ENCODE peak calls at places on chromosomes 2 and 18, in ten cellular contexts. I, Y, R, V, F, T, B, Z, E and D are unnamed samples. For H3K36me3, the result is how much of the 10 kb centered on the place peaks cover.

GRCh38 chr18:40072761-40073160 is 1882.3 kb upstream of the PIK3C3 start:
- DNase-seq in I (no peak), T (no peak), B (no peak), E (no peak), Z (no peak), F (no peak), Y (no peak), R (no peak), V (no peak), D (no peak)

GRCh38 chr18:41809652-41810051 is 145.4 kb upstream of the PIK3C3 start:
- DNase-seq in Z (no peak), E (no peak), I (peak), F (no peak), B (no peak), V (no peak), T (no peak), R (no peak), Y (no peak), D (no peak)

GRCh38 chr2:9895669-9896068 is 52.4 kb downstream of the TAF1B start:
- DNase-seq in F (no peak), T (peak), Y (no peak), R (no peak), I (no peak), Z (no peak), B (peak), E (no peak), V (peak), D (no peak)

GRCh38 chr2:171837736-171838135 is 56.3 kb downstream of the SLC25A12 start:
- DNase-seq in F (no peak), E (no peak), R (no peak), V (peak), Z (no peak), B (no peak), T (no peak), I (no peak), Y (no peak), D (no peak)

GRCh38 chr2:229728360-229728759 is 14.0 kb upstream of the DNER start:
- DNase-seq in B (no peak), Z (no peak), T (no peak), F (no peak), E (no peak), R (no peak), Y (no peak), I (no peak), V (no peak), D (no peak)

GRCh38 chr18:2883137-2883671 is 36.4 kb downstream of the EMILIN2 start:
- DNase-seq in R (no peak), E (no peak), Z (no peak), F (peak), I (no peak), V (no peak), T (no peak), Y (peak), B (no peak), D (peak)

GRCh38 chr18:6624271-6624670 is 105.2 kb upstream of the ARHGAP28 start:
- DNase-seq in E (no peak), Z (no peak), F (no peak), B (peak), Y (no peak), R (no peak), T (no peak), I (no peak), V (no peak), D (no peak)

GRCh38 chr2:20525041-20526035 is 78.5 kb downstream of the RHOB start:
- DNase-seq in E (no peak), V (peak), Z (no peak), R (no peak), F (no peak), T (no peak), Y (no peak), I (no peak), B (no peak), D (no peak)

GRCh38 chr18:681985-682384 is 24.5 kb downstream of the TYMS start:
- DNase-seq in I (no peak), R (no peak), T (no peak), Y (no peak), Z (no peak), F (no peak), B (no peak), E (no peak), V (no peak), D (no peak)

GRCh38 chr2:17643031-17643615 is 102.6 kb downstream of the VSNL1 start:
- DNase-seq in E (no peak), B (peak), F (peak), R (no peak), Y (no peak), V (peak), Z (peak), T (no peak), I (no peak), D (no peak)

GRCh38 chr2:2014251-2014761 is 270.0 kb upstream of the PXDN start:
- DNase-seq in T (no peak), R (no peak), V (no peak), I (no peak), Y (no peak), E (no peak), F (no peak), Z (no peak), B (no peak), D (no peak)

GRCh38 chr2:10935953-10936942 is 24.5 kb downstream of the KCNF1 start:
- DNase-seq in V (peak), E (no peak), Z (peak), I (peak), B (peak), R (no peak), F (no peak), Y (no peak), T (no peak), D (no peak)

GRCh38 chr18:53944721-53945120 is 279.7 kb downstream of the MBD2 start:
- DNase-seq in I (peak), F (no peak), V (no peak), Y (no peak), Z (no peak), B (no peak), R (no peak), E (no peak), T (no peak), D (no peak)

GRCh38 chr2:119713819-119714490 is 35.0 kb downstream of the TMEM177 start:
- DNase-seq in V (no peak), Y (no peak), Z (no peak), R (no peak), I (no peak), T (no peak), E (no peak), B (no peak), F (no peak), D (peak)

GRCh38 chr2:138107288-138107687 is 143.0 kb downstream of the HNMT start:
- DNase-seq in Z (peak), R (no peak), E (no peak), I (no peak), V (peak), Y (no peak), B (peak), F (no peak), T (no peak), D (no peak)

GRCh38 chr2:151808258-151809072 is 19.8 kb downstream of the ARL5A start:
- DNase-seq in T (no peak), R (no peak), Y (no peak), B (peak), Z (no peak), E (no peak), F (no peak), V (peak), I (peak), D (no peak)
- TF ChIP-seq POLR2AphosphoS5 in T (no peak), R (no peak), Y (no peak), B (no peak), Z (no peak), E (no peak), F (no peak), V (no peak), I (no peak), D (no peak)

DNA sequence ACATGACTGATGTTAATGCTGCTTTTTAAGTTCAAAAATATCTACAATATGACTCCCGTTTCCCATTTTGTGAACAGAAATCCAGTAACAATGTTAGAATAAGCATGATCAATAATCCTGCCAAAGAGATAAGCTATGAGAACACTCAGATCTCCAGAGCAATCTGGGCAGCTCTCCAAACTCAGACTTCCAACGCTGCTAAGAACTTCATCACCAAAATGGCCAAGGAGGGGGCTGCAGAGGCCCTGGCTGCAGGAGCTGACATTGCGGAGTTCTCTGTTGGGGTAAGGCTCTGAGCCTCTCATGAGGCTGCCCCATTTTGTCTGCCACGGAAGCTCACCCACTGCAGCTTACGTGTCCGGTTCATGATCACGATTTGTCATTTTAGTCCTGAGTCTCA is 68.4 kb downstream of the UGGT1 start:
- DNase-seq in V (no peak), I (no peak), Y (no peak), F (no peak), B (no peak), E (no peak), T (no peak), R (no peak), Z (no peak), D (no peak)
- H3K36me3 ChIP-seq in V (under half), I (under half), Y (under half), F (under half), B (under half), E (under half), T (under half), R (half or more), Z (under half), D (under half)

GRCh38 chr2:140683658-140684057 is 1447.2 kb downstream of the LRP1B start:
- DNase-seq in V (no peak), R (no peak), E (no peak), T (no peak), B (no peak), I (no peak), F (no peak), Z (no peak), Y (no peak), D (no peak)

DNA sequence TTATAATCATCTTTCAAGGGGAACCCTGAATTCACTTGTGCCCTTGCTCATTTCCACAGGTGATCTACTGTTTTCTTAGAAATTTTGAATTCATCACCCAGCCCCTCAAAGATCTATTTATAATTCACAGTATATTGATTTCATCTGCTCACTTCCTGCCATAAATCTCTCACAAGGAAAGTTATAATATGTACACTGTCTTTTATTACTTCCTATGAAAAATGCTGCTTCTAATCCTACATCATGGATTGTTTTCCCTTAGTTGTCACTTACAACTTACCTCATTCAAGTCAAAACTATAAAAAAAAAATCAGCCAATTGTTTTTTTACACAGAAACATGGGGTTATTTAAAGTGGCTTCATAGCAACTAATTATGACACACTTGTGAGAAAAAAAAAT is 1443.0 kb downstream of the LRP1B start:
- DNase-seq in Y (no peak), E (no peak), R (no peak), I (no peak), V (no peak), F (no peak), Z (no peak), T (no peak), B (no peak), D (no peak)
- TF ChIP-seq POLR2AphosphoS5 in Y (no peak), E (no peak), R (no peak), I (no peak), V (no peak), F (no peak), Z (no peak), T (no peak), B (no peak), D (no peak)

GRCh38 chr2:75808039-75808438 is 97.3 kb upstream of the GCFC2 start:
- DNase-seq in B (no peak), Z (no peak), Y (no peak), T (no peak), V (no peak), I (no peak), F (peak), R (no peak), E (no peak), D (no peak)

GRCh38 chr2:75808793-75809535 is 98.2 kb upstream of the GCFC2 start:
- DNase-seq in I (no peak), E (no peak), B (no peak), R (no peak), V (no peak), F (peak), T (no peak), Z (no peak), Y (no peak), D (no peak)

GRCh38 chr2:75810931-75811330 is 100.2 kb upstream of the GCFC2 start:
- DNase-seq in V (no peak), Y (no peak), Z (no peak), I (no peak), R (no peak), B (no peak), E (no peak), T (no peak), F (peak), D (no peak)
- H3K36me3 ChIP-seq in V (under half), Y (under half), Z (under half), I (under half), R (under half), B (under half), E (under half), T (under half), F (under half), D (under half)

DNA sequence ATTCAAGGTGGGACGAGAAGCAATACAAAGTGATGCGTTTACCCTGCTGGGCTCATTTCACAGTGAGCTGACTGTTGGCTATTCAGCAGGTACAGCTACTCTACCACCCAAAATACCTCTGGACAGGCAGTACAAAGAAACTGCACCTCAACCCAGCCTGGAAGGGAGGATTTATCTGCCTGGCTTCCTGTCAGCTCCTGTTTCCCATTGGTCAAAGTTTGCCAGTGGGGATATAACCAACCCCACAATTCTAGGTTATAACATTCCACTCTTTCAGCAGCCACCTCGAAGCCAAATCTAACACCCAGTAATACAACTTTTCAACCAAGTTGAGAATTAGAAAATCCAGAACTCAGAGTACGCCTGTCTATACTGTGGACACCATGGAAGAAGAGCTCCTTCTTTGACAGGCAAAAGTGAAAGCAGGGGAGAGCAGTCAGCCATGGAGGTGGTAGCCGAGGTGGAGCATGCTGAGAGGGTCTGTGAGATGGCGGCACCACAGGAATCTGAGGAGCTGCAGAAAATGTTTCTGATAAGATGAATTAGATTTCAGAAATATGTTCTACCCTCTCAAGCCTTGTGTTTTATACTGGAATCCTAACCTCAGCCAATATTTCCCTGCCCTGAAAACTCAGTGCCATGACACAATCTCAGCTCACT is 10.8 kb downstream of the DUSP19 start:
- DNase-seq in E (no peak), V (no peak), I (no peak), Z (no peak), Y (no peak), T (no peak), B (no peak), F (no peak), R (no peak), D (no peak)
- TF ChIP-seq POLR2AphosphoS5 in E (no peak), V (no peak), I (no peak), Z (no peak), Y (no peak), T (no peak), B (no peak), F (no peak), R (no peak), D (no peak)

GRCh38 chr18:9521770-9522169 is 46.5 kb downstream of the RALBP1 start:
- DNase-seq in T (no peak), V (peak), E (no peak), Z (no peak), Y (no peak), F (peak), B (no peak), I (no peak), R (no peak), D (no peak)
- H3K36me3 ChIP-seq in T (under half), V (under half), E (under half), Z (under half), Y (under half), F (under half), B (under half), I (under half), R (half or more), D (under half)

GRCh38 chr2:70887550-70888229 is 48.0 kb upstream of the ATP6V1B1 start:
- DNase-seq in T (no peak), E (no peak), I (peak), B (no peak), F (peak), Z (no peak), R (no peak), Y (peak), V (no peak), D (no peak)

GRCh38 chr2:70887208-70887549 is 48.5 kb upstream of the ATP6V1B1 start:
- DNase-seq in B (no peak), Y (no peak), R (no peak), V (no peak), I (no peak), E (no peak), T (no peak), Z (no peak), F (no peak), D (no peak)

GRCh38 chr2:70888389-70888924 is 47.2 kb upstream of the ATP6V1B1 start:
- DNase-seq in I (peak), R (no peak), B (no peak), F (peak), T (no peak), E (no peak), V (no peak), Z (no peak), Y (no peak), D (no peak)

GRCh38 chr2:70888925-70889715 is 46.6 kb upstream of the ATP6V1B1 start:
- DNase-seq in T (no peak), Z (no peak), V (no peak), F (peak), I (peak), R (no peak), E (no peak), Y (peak), B (no peak), D (no peak)

GRCh38 chr2:70886541-70886987 is 49.1 kb upstream of the ATP6V1B1 start:
- DNase-seq in E (no peak), Y (no peak), V (no peak), F (peak), B (no peak), I (peak), Z (no peak), T (no peak), R (no peak), D (no peak)
- TF ChIP-seq POLR2AphosphoS5 in E (no peak), Y (no peak), V (no peak), F (no peak), B (no peak), I (no peak), Z (no peak), T (no peak), R (no peak), D (no peak)